ENCODE peak calls at places on chromosomes 11 and 22, in four cellular contexts. P, Q, N and S are unnamed samples.

GRCh38 chr11:134333312-134333711 is 1.5 kb downstream of the GLB1L2 start:
- DNase-seq in P (no peak), Q (no peak), N (no peak), S (no peak)

GRCh38 chr11:66880484-66881211 is 23.8 kb downstream of the LRFN4 start:
- DNase-seq in P (no peak), Q (no peak), N (peak), S (no peak)

GRCh38 chr22:50258361-50259292 is 2.9 kb downstream of the MAPK12 start:
- DNase-seq in P (no peak), Q (no peak), N (no peak), S (no peak)

GRCh38 chr11:64268687-64269379 is 15.6 kb downstream of the BAD start:
- DNase-seq in P (peak), Q (no peak), N (no peak), S (no peak)

GRCh38 chr22:20086101-20086599 is 6.1 kb downstream of the DGCR8 start:
- DNase-seq in P (no peak), Q (no peak), N (no peak), S (no peak)

GRCh38 chr11:8105666-8106065 is 24.7 kb downstream of the TUB start:
- DNase-seq in P (no peak), Q (no peak), N (no peak), S (no peak)

GRCh38 chr11:116215471-116216113 is 557.2 kb downstream of the BUD13 start:
- DNase-seq in P (no peak), Q (no peak), N (no peak), S (no peak)

GRCh38 chr11:61899146-61899841 is 7.9 kb upstream of the FADS3 start:
- DNase-seq in P (peak), Q (peak), N (peak), S (peak)

GRCh38 chr11:3095712-3096361 is 38.6 kb upstream of the CARS1 start:
- DNase-seq in P (no peak), Q (no peak), N (no peak), S (no peak)

GRCh38 chr11:69464621-69464960 is 16.9 kb upstream of the LINC01488 start:
- DNase-seq in P (no peak), Q (no peak), N (no peak), S (no peak)

GRCh38 chr11:46554205-46555162 is 39.3 kb downstream of the AMBRA1 start:
- DNase-seq in P (no peak), Q (no peak), N (no peak), S (no peak)

GRCh38 chr11:2466869-2467694 is 22.3 kb downstream of the KCNQ1 start:
- DNase-seq in P (no peak), Q (no peak), N (peak), S (no peak)

GRCh38 chr11:18491924-18492323 is 34.8 kb downstream of the TSG101 start:
- DNase-seq in P (no peak), Q (no peak), N (no peak), S (no peak)

GRCh38 chr22:23754220-23754919 is at the start of gene VPREB3:
- DNase-seq in P (no peak), Q (no peak), N (no peak), S (no peak)

GRCh38 chr11:70545626-70545945 is 147.3 kb downstream of the CTTN start:
- DNase-seq in P (no peak), Q (no peak), N (no peak), S (no peak)

GRCh38 chr11:33319965-33320813 is 63.0 kb downstream of the HIPK3 start:
- DNase-seq in P (no peak), Q (no peak), N (no peak), S (no peak)